ENCODE peak calls at places on chromosomes 2 and 18, in seven cellular contexts. T is left ventricle myocardium inferior, N is tibial nerve, F is cardiac muscle cell, Z is neuronal stem cell, L is HepG2, O is PC-3. B is an unnamed sample. For H3K4me1, the result is how much of the 10 kb centered on the place peaks cover.

GRCh38 chr2:18118703-18119102 is 240.2 kb downstream of the KCNS3 start:
- DNase-seq in T (no peak), Z (no peak), O (peak), N (no peak), F (no peak), L (no peak), B (peak)

GRCh38 chr2:153477096-153477555 is 1.4 kb downstream of the RPRM start:
- DNase-seq in F (no peak), Z (no peak), O (no peak), N (no peak), T (no peak), L (no peak), B (no peak)

GRCh38 chr2:29336334-29336733 is 221.1 kb downstream of the CLIP4 start:
- DNase-seq in F (no peak), T (no peak), Z (no peak), O (no peak), N (no peak), L (no peak), B (no peak)

GRCh38 chr2:157789933-157790511 is 86.1 kb downstream of the ACVR1 start:
- DNase-seq in L (no peak), F (no peak), T (peak), O (no peak), Z (peak), N (no peak), B (no peak)

GRCh38 chr2:67938053-67938452 is 124.8 kb downstream of the C1D start:
- DNase-seq in O (no peak), L (no peak), Z (no peak), T (no peak), N (no peak), F (no peak), B (no peak)

GRCh38 chr2:170354409-170354808 is 176.5 kb downstream of the MYO3B start:
- DNase-seq in L (no peak), O (no peak), T (no peak), Z (peak), N (no peak), F (no peak), B (no peak)

GRCh38 chr18:29226201-29226600 is 1049.3 kb upstream of the CDH2 start:
- DNase-seq in F (peak), Z (no peak), O (peak), L (no peak), T (no peak), N (no peak), B (peak)

GRCh38 chr2:3222636-3223035 is 155.0 kb downstream of the EIPR1 start:
- DNase-seq in N (no peak), Z (no peak), F (no peak), T (no peak), L (no peak), O (no peak), B (no peak)

GRCh38 chr2:199463000-199463692 is 5.4 kb upstream of the SATB2 start:
- DNase-seq in T (peak), N (peak), O (peak), F (peak), Z (peak), L (no peak), B (no peak)
- H3K4me1 ChIP-seq in T (half or more), N (under half), O (under half), F (under half), Z (under half), L (under half), B (under half)

GRCh38 chr2:134245340-134245984 is 8.4 kb upstream of the MGAT5 start:
- DNase-seq in F (peak), L (peak), N (peak), Z (peak), O (peak), T (peak), B (peak)

GRCh38 chr2:134247679-134248078 is 6.2 kb upstream of the MGAT5 start:
- DNase-seq in T (no peak), O (no peak), L (no peak), F (no peak), N (no peak), Z (no peak), B (no peak)

GRCh38 chr2:134244587-134244986 is 9.3 kb upstream of the MGAT5 start:
- DNase-seq in Z (no peak), O (no peak), L (no peak), N (no peak), F (no peak), T (no peak), B (no peak)

GRCh38 chr2:134244091-134244490 is 9.8 kb upstream of the MGAT5 start:
- DNase-seq in L (no peak), T (no peak), N (no peak), F (no peak), Z (no peak), O (no peak), B (peak)

DNA sequence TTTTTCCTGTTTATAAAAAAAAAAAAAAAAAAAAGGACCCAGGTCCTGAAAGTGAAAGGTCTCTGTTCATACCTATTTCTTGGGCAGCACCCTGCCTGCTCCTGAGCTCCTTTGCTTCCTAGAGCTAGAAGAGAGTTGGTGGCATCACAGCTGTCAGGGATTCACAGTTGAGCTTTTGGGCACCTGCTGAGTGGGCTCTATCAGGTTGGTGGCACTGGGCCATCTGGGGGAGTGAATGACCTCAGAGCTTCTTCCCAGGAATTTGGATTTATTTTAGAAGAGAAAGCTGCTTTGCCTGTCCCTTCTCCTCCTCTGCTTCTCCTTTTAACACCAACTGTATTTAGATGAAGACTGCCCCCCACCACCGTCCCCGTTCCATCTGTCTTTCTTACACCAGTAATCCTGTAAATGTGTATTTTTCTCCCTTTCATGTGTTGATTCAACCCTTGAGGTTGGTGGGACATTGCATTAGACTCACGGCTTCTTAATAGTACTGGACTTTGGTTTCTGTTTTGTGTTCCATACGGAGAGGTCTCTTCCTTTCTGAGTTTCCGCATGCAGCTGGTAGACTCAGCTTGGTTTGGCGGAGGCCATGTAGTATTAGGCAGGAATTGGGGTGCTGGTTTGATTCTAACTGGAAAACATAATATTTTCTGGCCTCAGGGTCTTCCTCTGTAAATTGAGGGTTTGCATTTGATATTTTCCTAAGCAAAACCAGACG is 7.6 kb upstream of the MGAT5 start:
- DNase-seq in T (no peak), F (no peak), Z (no peak), L (peak), N (no peak), O (no peak), B (no peak)
- H3K4me1 ChIP-seq in T (half or more), F (under half), Z (under half), L (under half), N (under half), O (under half), B (under half)

GRCh38 chr2:217922101-217923006 is 80.4 kb downstream of the TNS1 start:
- DNase-seq in Z (no peak), T (peak), O (no peak), L (no peak), N (no peak), F (peak), B (peak)

GRCh38 chr2:217927601-217928323 is 75.0 kb downstream of the TNS1 start:
- DNase-seq in N (no peak), F (no peak), L (no peak), T (no peak), Z (no peak), O (no peak), B (no peak)

GRCh38 chr2:217923007-217923686 is 79.6 kb downstream of the TNS1 start:
- DNase-seq in N (no peak), O (no peak), T (no peak), L (no peak), F (no peak), Z (no peak), B (no peak)

GRCh38 chr2:217926801-217927200 is 76.0 kb downstream of the TNS1 start:
- DNase-seq in F (no peak), L (no peak), N (no peak), Z (no peak), O (no peak), T (no peak), B (no peak)

GRCh38 chr2:217924346-217924901 is 78.4 kb downstream of the TNS1 start:
- DNase-seq in F (no peak), O (no peak), T (no peak), L (no peak), N (no peak), Z (no peak), B (no peak)
- H3K4me1 ChIP-seq in F (under half), O (under half), T (half or more), L (half or more), N (under half), Z (under half), B (half or more)

GRCh38 chr2:160157861-160158813 is 41.9 kb downstream of the ITGB6 start:
- DNase-seq in N (no peak), O (no peak), F (peak), L (no peak), Z (no peak), T (no peak), B (peak)
- H3K4me1 ChIP-seq in N (under half), O (under half), F (under half), L (under half), Z (under half), T (under half), B (under half)

DNA sequence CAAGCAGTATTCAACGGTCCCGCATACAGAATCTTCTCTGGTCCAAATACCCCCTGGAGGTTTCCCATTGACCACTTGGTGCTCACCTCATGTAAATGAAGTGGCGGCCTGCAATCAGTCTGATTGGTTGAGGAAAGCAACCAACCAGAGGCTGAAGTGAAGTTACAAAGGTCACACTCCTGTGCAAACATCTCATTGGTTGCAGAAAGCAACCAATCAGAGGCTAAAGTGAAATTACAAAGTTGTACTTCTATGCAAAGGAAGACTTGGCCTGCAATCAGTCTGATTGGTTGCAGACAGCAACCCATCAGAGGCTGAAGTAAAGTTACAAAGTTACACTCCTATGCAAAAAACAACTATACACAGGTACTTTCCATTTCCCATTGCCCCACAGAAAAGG is 2.5 kb upstream of the SP100 start:
- DNase-seq in L (peak), F (no peak), N (no peak), O (no peak), Z (no peak), T (no peak), B (no peak)
- H3K4me1 ChIP-seq in L (half or more), F (under half), N (under half), O (under half), Z (under half), T (half or more), B (under half)

GRCh38 chr2:46073540-46074018 is 223.6 kb upstream of the EPAS1 start:
- DNase-seq in L (peak), Z (no peak), O (peak), F (peak), T (no peak), N (no peak), B (peak)
- H3K4me1 ChIP-seq in L (under half), Z (under half), O (under half), F (under half), T (under half), N (under half), B (under half)

DNA sequence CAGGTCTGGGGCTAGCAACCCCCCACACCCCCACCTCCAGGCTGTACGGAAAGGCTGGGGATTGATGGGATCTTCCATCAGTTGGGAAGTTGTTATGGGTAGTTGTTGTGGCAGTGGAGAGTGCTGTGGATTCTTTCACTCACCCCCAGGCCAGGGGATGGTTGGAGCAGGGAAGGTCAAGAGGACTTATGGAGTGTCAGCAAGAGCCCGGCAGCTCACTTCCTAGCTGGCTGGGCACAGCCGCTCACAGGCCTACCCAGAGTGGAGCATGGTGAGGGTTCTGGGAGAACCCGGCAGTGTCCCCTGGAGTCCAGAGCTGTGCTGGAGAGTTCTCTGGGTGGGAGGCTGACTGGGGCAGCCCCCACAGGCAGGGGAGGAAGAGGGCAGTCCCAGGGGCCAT is 122.2 kb downstream of the MSH2 start:
- DNase-seq in O (no peak), F (no peak), L (no peak), T (no peak), N (no peak), Z (no peak), B (no peak)
- H3K4me1 ChIP-seq in O (under half), F (under half), L (under half), T (under half), N (under half), Z (under half), B (under half)

GRCh38 chr2:127096280-127096679 is 10.7 kb downstream of the BIN1 start:
- DNase-seq in L (no peak), F (no peak), Z (no peak), N (no peak), O (no peak), T (no peak), B (no peak)
- H3K4me1 ChIP-seq in L (under half), F (under half), Z (under half), N (under half), O (under half), T (under half), B (under half)

B was measured in astrocyte.